ENCODE peak calls at places on chromosomes 16 and 17, in nine cellular contexts. N is ELF-1; Y is Calu3; Z is activated CD4-positive, alpha-beta T cell treated with anti-CD3 and anti-CD28 coated beads, Interleukin-2, amount 50 U/mL, for 48 hours; H is NK-92 treated with Interleukin-12 subunit alpha and Interleukin-12 subunit beta, amount 100 ng/mL, for 24 hours; J is NCI-H1694 treated with DMSO at 0.1 percent for 48 hours; D is bronchial epithelial cell; K is dermis blood vessel endothelial cell; U is CD8-positive, alpha-beta memory T cell. T is an unnamed sample.

GRCh38 chr16:57253410-57253927 is 8.4 kb downstream of the ARL2BP start:
- DNase-seq in N (no peak), Y (peak), Z (no peak), H (no peak), J (no peak), D (peak), K (no peak), U (no peak), T (no peak)

GRCh38 chr17:11150946-11151345 is 90.1 kb upstream of the SHISA6 start:
- DNase-seq in N (no peak), Y (no peak), Z (no peak), H (no peak), J (no peak), D (no peak), K (no peak), U (no peak), T (no peak)

GRCh38 chr17:27485125-27485524 is 28.9 kb downstream of the KSR1 start:
- DNase-seq in N (no peak), Y (no peak), Z (no peak), H (no peak), J (no peak), D (no peak), K (no peak), U (no peak), T (no peak)

GRCh38 chr17:79830763-79831366 is 8.4 kb downstream of the CBX4 start:
- DNase-seq in N (no peak), Y (no peak), Z (no peak), H (no peak), J (no peak), D (no peak), K (no peak), U (no peak), T (no peak)

GRCh38 chr16:50611332-50611934 is 63.2 kb downstream of the NKD1 start:
- DNase-seq in N (no peak), Y (peak), Z (no peak), H (no peak), J (no peak), D (peak), K (peak), U (no peak), T (no peak)

GRCh38 chr16:57419506-57419905 is 14.9 kb downstream of the CCL17 start:
- DNase-seq in N (no peak), Y (no peak), Z (no peak), H (no peak), J (no peak), D (no peak), K (no peak), U (no peak), T (no peak)

GRCh38 chr17:45171338-45172231 is 9.9 kb downstream of the HEXIM2 start:
- DNase-seq in N (peak), Y (peak), Z (no peak), H (no peak), J (no peak), D (peak), K (peak), U (no peak), T (peak)

GRCh38 chr16:3022697-3023414 is 886 bp downstream of the HCFC1R1 start:
- DNase-seq in N (peak), Y (no peak), Z (peak), H (no peak), J (no peak), D (no peak), K (peak), U (no peak), T (no peak)

GRCh38 chr17:74037320-74037719 is 166.2 kb upstream of the RPL38 start:
- DNase-seq in N (peak), Y (no peak), Z (no peak), H (no peak), J (no peak), D (peak), K (no peak), U (no peak), T (no peak)

GRCh38 chr17:9371019-9371418 is 204.6 kb downstream of the STX8 start:
- DNase-seq in N (no peak), Y (peak), Z (no peak), H (no peak), J (no peak), D (peak), K (peak), U (no peak), T (no peak)

GRCh38 chr16:55056585-55057520 is 126.2 kb downstream of the IRX5 start:
- DNase-seq in N (peak), Y (peak), Z (no peak), H (no peak), J (no peak), D (no peak), K (no peak), U (no peak), T (peak)

T was measured in iPS-NIHi11.